ENCODE peak calls at places on chromosomes 5 and 9, in four cellular contexts. One of them, this sample, is unnamed.
A peak's percentile ranks its signal among the peaks of the same experiment; 100 is the strongest.

GRCh38 chr9:91419222-91420191 is 4.1 kb downstream of the NFIL3 start:
- DNase-seq in stimulated activated CD4-positive, alpha-beta T cell treated with anti-CD3 and anti-CD28 coated beads, Interleukin-4, amount 100 ng/mL, for 48 hours: no peak
- DNase-seq in stimulated activated naive CD4-positive, alpha-beta T cell: no peak
- DNase-seq in NB4: peak; percentile 96
- DNase-seq in this sample: no peak

GRCh38 chr5:74684900-74685851 is at the start of gene HEXB:
- DNase-seq in stimulated activated naive CD4-positive, alpha-beta T cell: peak; percentile 60
- DNase-seq in NB4: peak; percentile 84
- DNase-seq in stimulated activated CD4-positive, alpha-beta T cell treated with anti-CD3 and anti-CD28 coated beads, Interleukin-4, amount 100 ng/mL, for 48 hours: peak; percentile 82
- DNase-seq in this sample: peak; percentile 88

GRCh38 chr5:95850391-95850894 is 27.9 kb upstream of the GLRX start:
- DNase-seq in stimulated activated CD4-positive, alpha-beta T cell treated with anti-CD3 and anti-CD28 coated beads, Interleukin-4, amount 100 ng/mL, for 48 hours: no peak
- DNase-seq in stimulated activated naive CD4-positive, alpha-beta T cell: no peak
- DNase-seq in NB4: no peak
- DNase-seq in this sample: no peak

GRCh38 chr5:163908253-163908652 is 402.8 kb downstream of the MAT2B start:
- DNase-seq in NB4: no peak
- DNase-seq in stimulated activated naive CD4-positive, alpha-beta T cell: no peak
- DNase-seq in stimulated activated CD4-positive, alpha-beta T cell treated with anti-CD3 and anti-CD28 coated beads, Interleukin-4, amount 100 ng/mL, for 48 hours: no peak
- DNase-seq in this sample: no peak

GRCh38 chr5:148585988-148586387 is 68.3 kb downstream of the HTR4 start:
- DNase-seq in stimulated activated naive CD4-positive, alpha-beta T cell: no peak
- DNase-seq in stimulated activated CD4-positive, alpha-beta T cell treated with anti-CD3 and anti-CD28 coated beads, Interleukin-4, amount 100 ng/mL, for 48 hours: no peak
- DNase-seq in NB4: no peak
- DNase-seq in this sample: peak; percentile 44

GRCh38 chr9:82091100-82091499 is 102.5 kb downstream of the SPATA31D1 start:
- DNase-seq in stimulated activated naive CD4-positive, alpha-beta T cell: no peak
- DNase-seq in NB4: no peak
- DNase-seq in stimulated activated CD4-positive, alpha-beta T cell treated with anti-CD3 and anti-CD28 coated beads, Interleukin-4, amount 100 ng/mL, for 48 hours: no peak
- DNase-seq in this sample: no peak

GRCh38 chr5:154412925-154413324 is 32.9 kb upstream of the SAP30L start:
- DNase-seq in stimulated activated naive CD4-positive, alpha-beta T cell: no peak
- DNase-seq in stimulated activated CD4-positive, alpha-beta T cell treated with anti-CD3 and anti-CD28 coated beads, Interleukin-4, amount 100 ng/mL, for 48 hours: no peak
- DNase-seq in NB4: no peak
- DNase-seq in this sample: no peak

GRCh38 chr9:131661954-131662621 is 77.8 kb downstream of the RAPGEF1 start:
- DNase-seq in stimulated activated naive CD4-positive, alpha-beta T cell: peak; percentile 15
- DNase-seq in stimulated activated CD4-positive, alpha-beta T cell treated with anti-CD3 and anti-CD28 coated beads, Interleukin-4, amount 100 ng/mL, for 48 hours: peak; percentile 56
- DNase-seq in NB4: no peak
- DNase-seq in this sample: no peak

GRCh38 chr9:108835831-108836230 is 20.0 kb downstream of the ACTL7B start:
- DNase-seq in stimulated activated naive CD4-positive, alpha-beta T cell: no peak
- DNase-seq in stimulated activated CD4-positive, alpha-beta T cell treated with anti-CD3 and anti-CD28 coated beads, Interleukin-4, amount 100 ng/mL, for 48 hours: no peak
- DNase-seq in NB4: peak; percentile 84
- DNase-seq in this sample: no peak